ENCODE peak calls at places on chromosomes 11 and 22, in six cellular contexts. A, O, E, S, P and U are unnamed samples.

GRCh38 chr11:59394186-59394585 is 32.0 kb downstream of the OR5A2 start:
- DNase-seq in A (no peak), O (no peak), E (no peak), S (no peak), P (no peak), U (no peak)

GRCh38 chr11:131864205-131864604 is 493.8 kb downstream of the NTM start:
- DNase-seq in A (no peak), O (no peak), E (no peak), S (no peak), P (no peak), U (no peak)

GRCh38 chr11:94755494-94755893 is 12.7 kb upstream of the AMOTL1 start:
- DNase-seq in A (no peak), O (no peak), E (no peak), S (no peak), P (no peak), U (no peak)

GRCh38 chr11:41281131-41281742 is 178.2 kb downstream of the LRRC4C start:
- DNase-seq in A (no peak), O (no peak), E (no peak), S (no peak), P (no peak), U (no peak)

GRCh38 chr11:83863272-83863671 is 577.1 kb upstream of the CCDC90B start:
- DNase-seq in A (no peak), O (no peak), E (no peak), S (no peak), P (no peak), U (no peak)

GRCh38 chr11:44634401-44635281 is 69.2 kb downstream of the CD82 start:
- DNase-seq in A (peak), O (peak), E (peak), S (no peak), P (no peak), U (peak)

GRCh38 chr11:35141538-35141937 is 2.6 kb downstream of the CD44 start:
- DNase-seq in A (no peak), O (no peak), E (no peak), S (no peak), P (peak), U (no peak)

GRCh38 chr11:132052904-132053303 is 682.5 kb downstream of the NTM start:
- DNase-seq in A (no peak), O (no peak), E (no peak), S (no peak), P (no peak), U (peak)

GRCh38 chr11:18726040-18726439 is at the start of gene IGSF22:
- DNase-seq in A (no peak), O (no peak), E (no peak), S (no peak), P (no peak), U (no peak)

GRCh38 chr11:1502971-1503707 is 16.6 kb upstream of the MOB2 start:
- DNase-seq in A (no peak), O (no peak), E (peak), S (no peak), P (peak), U (no peak)

GRCh38 chr11:35151241-35151640 is 12.3 kb downstream of the CD44 start:
- DNase-seq in A (no peak), O (no peak), E (no peak), S (no peak), P (no peak), U (peak)

GRCh38 chr11:1330473-1330872 is 21.0 kb upstream of the TOLLIP start:
- DNase-seq in A (no peak), O (no peak), E (no peak), S (no peak), P (no peak), U (no peak)

GRCh38 chr11:114276077-114276476 is 20.1 kb upstream of the NNMT start:
- DNase-seq in A (no peak), O (no peak), E (no peak), S (no peak), P (no peak), U (no peak)

GRCh38 chr11:133347988-133348387 is 184.3 kb downstream of the OPCML start:
- DNase-seq in A (no peak), O (no peak), E (no peak), S (no peak), P (no peak), U (no peak)

GRCh38 chr11:33913991-33914390 is 22.1 kb upstream of the LMO2 start:
- DNase-seq in A (no peak), O (no peak), E (no peak), S (no peak), P (no peak), U (no peak)

GRCh38 chr22:50400406-50400805 is 57.3 kb downstream of the PPP6R2 start:
- DNase-seq in A (no peak), O (no peak), E (no peak), S (no peak), P (no peak), U (no peak)

GRCh38 chr11:68014157-68014965 is 4.2 kb downstream of the ALDH3B1 start:
- DNase-seq in A (no peak), O (peak), E (peak), S (no peak), P (peak), U (peak)

GRCh38 chr22:27624042-27624441 is 177.5 kb downstream of the MN1 start:
- DNase-seq in A (no peak), O (no peak), E (no peak), S (no peak), P (no peak), U (no peak)

GRCh38 chr22:27111796-27112195 is 454.4 kb downstream of the MIAT start:
- DNase-seq in A (no peak), O (no peak), E (no peak), S (no peak), P (no peak), U (no peak)

GRCh38 chr11:64206457-64207246 is at the start of gene FERMT3:
- DNase-seq in A (peak), O (no peak), E (peak), S (peak), P (peak), U (no peak)

GRCh38 chr22:37019309-37020191 is at the start of the genes MPST and TST:
- DNase-seq in A (peak), O (peak), E (peak), S (peak), P (peak), U (peak)

GRCh38 chr11:34299962-34300350 is 57.9 kb downstream of the ABTB2 start:
- DNase-seq in A (no peak), O (no peak), E (no peak), S (no peak), P (no peak), U (no peak)

GRCh38 chr22:35517769-35518530 is 22.7 kb upstream of the RASD2 start:
- DNase-seq in A (no peak), O (no peak), E (no peak), S (no peak), P (no peak), U (no peak)

GRCh38 chr22:35516723-35517122 is 23.9 kb upstream of the RASD2 start:
- DNase-seq in A (no peak), O (no peak), E (no peak), S (no peak), P (no peak), U (no peak)

GRCh38 chr22:35518781-35519180 is 21.9 kb upstream of the RASD2 start:
- DNase-seq in A (no peak), O (no peak), E (no peak), S (no peak), P (no peak), U (no peak)

GRCh38 chr22:35519306-35520000 is 21.2 kb upstream of the RASD2 start:
- DNase-seq in A (no peak), O (no peak), E (no peak), S (no peak), P (no peak), U (no peak)

GRCh38 chr22:35517207-35517606 is 23.4 kb upstream of the RASD2 start:
- DNase-seq in A (no peak), O (no peak), E (no peak), S (no peak), P (no peak), U (no peak)
- TF ChIP-seq CTCF in A (no peak), O (no peak), E (no peak), S (no peak), P (no peak), U (peak)

GRCh38 chr22:44067033-44067432 is 42.9 kb downstream of the PARVB start:
- DNase-seq in A (no peak), O (no peak), E (no peak), S (no peak), P (no peak), U (no peak)
- TF ChIP-seq CTCF in A (no peak), O (no peak), E (no peak), S (no peak), P (no peak), U (no peak)

GRCh38 chr22:49317369-49317768 is 510.3 kb downstream of the BRD1 start:
- DNase-seq in A (no peak), O (no peak), E (no peak), S (no peak), P (no peak), U (no peak)
- TF ChIP-seq CTCF in A (no peak), O (no peak), E (no peak), S (no peak), P (no peak), U (peak)

GRCh38 chr22:34847072-34847471 is 218.9 kb upstream of the ISX start:
- DNase-seq in A (no peak), O (no peak), E (no peak), S (no peak), P (no peak), U (no peak)

GRCh38 chr22:34851918-34852662 is 213.9 kb upstream of the ISX start:
- DNase-seq in A (no peak), O (no peak), E (no peak), S (no peak), P (no peak), U (no peak)

GRCh38 chr22:34855471-34855870 is 210.5 kb upstream of the ISX start:
- DNase-seq in A (no peak), O (no peak), E (no peak), S (no peak), P (no peak), U (no peak)

GRCh38 chr22:34845391-34845790 is 220.6 kb upstream of the ISX start:
- DNase-seq in A (no peak), O (no peak), E (no peak), S (no peak), P (no peak), U (no peak)

GRCh38 chr22:34850010-34850409 is 215.9 kb upstream of the ISX start:
- DNase-seq in A (no peak), O (no peak), E (no peak), S (no peak), P (no peak), U (no peak)
- TF ChIP-seq CTCF in A (no peak), O (no peak), E (no peak), S (no peak), P (no peak), U (no peak)

GRCh38 chr11:103633037-103633788 is 403.2 kb upstream of the DDI1 start:
- DNase-seq in A (no peak), O (peak), E (no peak), S (no peak), P (no peak), U (peak)
- TF ChIP-seq CTCF in A (no peak), O (no peak), E (no peak), S (no peak), P (no peak), U (peak)

DNA sequence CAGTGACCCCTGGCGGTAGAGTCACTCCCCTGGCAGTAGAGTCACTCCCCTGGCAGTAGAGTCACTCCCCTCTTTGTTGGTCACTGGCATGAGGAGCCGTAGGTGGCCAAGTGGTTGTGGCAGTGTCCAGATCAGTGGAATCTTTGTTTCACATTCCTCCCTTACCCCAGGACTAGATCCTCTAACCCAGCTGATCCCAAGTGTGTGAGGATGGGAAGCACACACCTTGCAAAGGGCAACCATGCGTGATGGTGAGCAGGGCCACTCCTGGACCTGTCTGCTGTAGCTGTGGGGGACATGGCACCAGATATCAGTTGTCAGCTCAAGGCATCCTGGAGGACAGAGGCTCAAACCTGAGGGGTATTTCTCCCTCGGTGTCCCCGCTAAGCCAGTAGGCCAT is 37.8 kb downstream of the OSBP2 start:
- DNase-seq in A (no peak), O (no peak), E (no peak), S (no peak), P (no peak), U (no peak)
- TF ChIP-seq CTCF in A (no peak), O (no peak), E (no peak), S (no peak), P (no peak), U (no peak)

DNA sequence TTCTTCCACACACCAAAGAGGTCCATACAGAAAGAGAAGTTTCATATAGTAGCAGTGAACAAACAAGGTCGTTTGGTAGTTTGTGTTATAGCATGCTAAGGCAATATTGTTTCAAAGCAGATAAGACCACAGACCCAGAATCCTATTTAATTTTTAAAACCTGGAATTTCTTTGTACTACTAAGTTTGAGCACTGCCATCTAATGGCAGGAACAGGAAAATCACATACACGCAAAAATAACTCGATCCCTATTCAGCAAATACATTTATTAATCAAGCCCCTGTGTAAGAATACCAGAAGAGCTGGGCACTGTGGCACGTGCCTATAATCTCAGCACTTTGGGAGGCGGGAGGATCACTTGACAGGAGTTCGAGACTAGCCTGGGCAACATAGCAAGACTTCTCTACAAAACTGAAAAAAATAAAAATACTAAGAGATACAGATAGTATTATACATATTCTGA is 2.9 kb upstream of the BTBD10 start:
- DNase-seq in A (peak), O (peak), E (no peak), S (no peak), P (no peak), U (peak)
- TF ChIP-seq CTCF in A (peak), O (peak), E (peak), S (peak), P (peak), U (peak)

GRCh38 chr11:20243974-20244373 is 83.7 kb upstream of the DBX1 start:
- DNase-seq in A (no peak), O (no peak), E (no peak), S (no peak), P (no peak), U (no peak)
- TF ChIP-seq CTCF in A (no peak), O (peak), E (no peak), S (no peak), P (no peak), U (peak)